ENCODE peak calls at places on chromosomes 3 and 15, in seven cellular contexts. Q is esophagus muscularis mucosa, W is A549, B is ovary, D is stomach, H is transverse colon, T is sigmoid colon. O is an unnamed sample. For H3K4me1, the result is how much of the 10 kb centered on the place peaks cover.

GRCh38 chr15:68372291-68372811 is 59.6 kb downstream of the ITGA11 start:
- DNase-seq in B (peak), D (no peak), H (no peak), Q (no peak), W (peak), T (peak), O (peak)

GRCh38 chr3:120567370-120568197 is 28.6 kb upstream of the NDUFB4 start:
- DNase-seq in W (peak), B (peak), H (no peak), Q (peak), D (no peak), T (peak), O (no peak)

GRCh38 chr3:139329364-139329850 is 14.4 kb upstream of the MRPS22 start:
- DNase-seq in Q (no peak), D (peak), B (peak), T (peak), W (peak), H (peak), O (peak)

GRCh38 chr3:150931710-150932109 is 26.5 kb upstream of the MINDY4B start:
- DNase-seq in T (no peak), H (no peak), Q (no peak), W (no peak), B (no peak), D (no peak), O (no peak)

GRCh38 chr3:49683162-49683561 is 6.1 kb downstream of the MST1 start:
- DNase-seq in B (no peak), T (no peak), Q (no peak), H (no peak), D (no peak), W (no peak), O (no peak)

GRCh38 chr3:148240351-148240750 is 457.4 kb upstream of the AGTR1 start:
- DNase-seq in B (no peak), H (no peak), W (no peak), D (no peak), Q (no peak), T (no peak), O (no peak)

GRCh38 chr3:132464066-132464465 is 46.8 kb downstream of the DNAJC13 start:
- DNase-seq in D (no peak), B (no peak), H (no peak), W (no peak), Q (no peak), T (no peak), O (no peak)

GRCh38 chr3:21466491-21466890 is 284.5 kb downstream of the ZNF385D start:
- DNase-seq in D (no peak), W (no peak), H (no peak), Q (no peak), B (no peak), T (no peak), O (no peak)

GRCh38 chr3:195823286-195823685 is 11.6 kb upstream of the MUC4 start:
- DNase-seq in Q (no peak), D (peak), B (no peak), H (peak), T (no peak), W (no peak), O (no peak)

GRCh38 chr3:42756681-42757213 is 16.3 kb downstream of the CCDC13 start:
- DNase-seq in H (no peak), T (no peak), B (no peak), W (no peak), Q (no peak), D (no peak), O (peak)

GRCh38 chr15:40345225-40345866 is 4.6 kb upstream of the CCDC9B start:
- DNase-seq in Q (no peak), D (no peak), W (no peak), H (peak), T (no peak), B (no peak), O (no peak)
- H3K4me1 ChIP-seq in Q (under half), D (half or more), W (under half), H (half or more), T (under half), B (under half), O (under half)

GRCh38 chr3:181633556-181633955 is 78.2 kb upstream of the SOX2 start:
- DNase-seq in B (no peak), D (no peak), T (no peak), H (no peak), W (no peak), Q (no peak), O (no peak)
- H3K27ac ChIP-seq in B (no peak), D (no peak), T (no peak), H (no peak), W (no peak), Q (no peak), O (no peak)

DNA sequence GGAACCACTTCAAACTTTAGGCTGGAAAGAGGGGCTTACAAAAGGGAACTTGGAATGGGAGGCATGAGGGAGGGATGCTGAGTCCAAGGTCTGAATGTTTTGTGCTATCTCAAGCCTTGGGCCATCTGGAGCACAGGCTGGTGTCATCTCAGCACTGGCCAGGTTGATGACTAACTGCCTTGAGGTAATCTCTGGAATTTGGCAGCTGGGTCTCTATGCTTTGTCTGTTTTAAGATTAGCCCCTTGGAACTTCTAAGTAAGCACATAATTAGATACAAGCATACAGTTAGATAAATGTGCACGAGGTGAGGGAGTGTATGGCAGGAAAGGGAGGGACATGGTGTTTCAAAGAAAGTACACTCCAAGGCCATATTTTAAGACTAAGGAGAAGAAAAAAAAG is 252.4 kb upstream of the CCDC54 start:
- DNase-seq in T (no peak), Q (no peak), H (no peak), W (no peak), B (peak), D (no peak), O (no peak)
- TF ChIP-seq EP300 in T (no peak), Q (no peak), H (no peak), W (no peak), B (no peak), D (no peak), O (no peak)

GRCh38 chr15:78035861-78036476 is 41.5 kb downstream of the TBC1D2B start:
- DNase-seq in W (no peak), B (no peak), Q (no peak), T (no peak), D (no peak), H (no peak), O (no peak)
- H3K4me1 ChIP-seq in W (under half), B (under half), Q (under half), T (under half), D (under half), H (half or more), O (half or more)